ENCODE peak calls at places on chromosomes 16 and 17, in five cellular contexts. B is OCI-LY7; J is CD8-positive, alpha-beta memory T cell; C is thoracic aorta; L is iPS DF 6.9. K is an unnamed sample.

GRCh38 chr17:73187203-73187769 is 5.6 kb upstream of the COG1 start:
- DNase-seq in B (no peak), J (no peak), C (no peak), L (no peak), K (no peak)

GRCh38 chr16:83187404-83187803 is 560.6 kb downstream of the CDH13 start:
- DNase-seq in B (no peak), J (no peak), C (no peak), L (no peak), K (no peak)

GRCh38 chr16:10921536-10922327 is 20.5 kb downstream of the DEXI start:
- DNase-seq in B (no peak), J (no peak), C (peak; percentile 34), L (no peak), K (no peak)

GRCh38 chr16:2095315-2095853 is 40.3 kb downstream of the PKD1 start:
- DNase-seq in B (no peak), J (no peak), C (no peak), L (no peak), K (no peak)

GRCh38 chr16:81537721-81538561 is 93.3 kb downstream of the CMIP start:
- DNase-seq in B (peak; percentile 34), J (no peak), C (no peak), L (no peak), K (no peak)

GRCh38 chr17:68512967-68513474 is 791 bp downstream of the PRKAR1A start:
- DNase-seq in B (peak; percentile 33), J (no peak), C (no peak), L (peak; percentile 27), K (no peak)

GRCh38 chr16:87538160-87538559 is 45.3 kb upstream of the ZCCHC14 start:
- DNase-seq in B (no peak), J (no peak), C (no peak), L (no peak), K (no peak)

GRCh38 chr17:57485916-57486315 is 229.6 kb downstream of the MSI2 start:
- DNase-seq in B (no peak), J (no peak), C (no peak), L (no peak), K (no peak)

GRCh38 chr17:61284174-61284573 is 115.5 kb upstream of the TBX2 start:
- DNase-seq in B (no peak), J (no peak), C (no peak), L (no peak), K (no peak)

GRCh38 chr17:17456251-17456650 is 20.5 kb upstream of the MED9 start:
- DNase-seq in B (no peak), J (no peak), C (no peak), L (no peak), K (no peak)

GRCh38 chr17:44543213-44543904 is 13.9 kb upstream of the FZD2 start:
- DNase-seq in B (no peak), J (no peak), C (no peak), L (no peak), K (no peak)

GRCh38 chr17:44541884-44542581 is 15.3 kb upstream of the FZD2 start:
- DNase-seq in B (peak; percentile 30), J (no peak), C (no peak), L (no peak), K (no peak)

GRCh38 chr17:44539664-44540063 is 17.6 kb upstream of the FZD2 start:
- DNase-seq in B (no peak), J (no peak), C (no peak), L (no peak), K (no peak)

GRCh38 chr17:44543905-44544523 is 13.3 kb upstream of the FZD2 start:
- DNase-seq in B (no peak), J (no peak), C (no peak), L (no peak), K (no peak)

DNA sequence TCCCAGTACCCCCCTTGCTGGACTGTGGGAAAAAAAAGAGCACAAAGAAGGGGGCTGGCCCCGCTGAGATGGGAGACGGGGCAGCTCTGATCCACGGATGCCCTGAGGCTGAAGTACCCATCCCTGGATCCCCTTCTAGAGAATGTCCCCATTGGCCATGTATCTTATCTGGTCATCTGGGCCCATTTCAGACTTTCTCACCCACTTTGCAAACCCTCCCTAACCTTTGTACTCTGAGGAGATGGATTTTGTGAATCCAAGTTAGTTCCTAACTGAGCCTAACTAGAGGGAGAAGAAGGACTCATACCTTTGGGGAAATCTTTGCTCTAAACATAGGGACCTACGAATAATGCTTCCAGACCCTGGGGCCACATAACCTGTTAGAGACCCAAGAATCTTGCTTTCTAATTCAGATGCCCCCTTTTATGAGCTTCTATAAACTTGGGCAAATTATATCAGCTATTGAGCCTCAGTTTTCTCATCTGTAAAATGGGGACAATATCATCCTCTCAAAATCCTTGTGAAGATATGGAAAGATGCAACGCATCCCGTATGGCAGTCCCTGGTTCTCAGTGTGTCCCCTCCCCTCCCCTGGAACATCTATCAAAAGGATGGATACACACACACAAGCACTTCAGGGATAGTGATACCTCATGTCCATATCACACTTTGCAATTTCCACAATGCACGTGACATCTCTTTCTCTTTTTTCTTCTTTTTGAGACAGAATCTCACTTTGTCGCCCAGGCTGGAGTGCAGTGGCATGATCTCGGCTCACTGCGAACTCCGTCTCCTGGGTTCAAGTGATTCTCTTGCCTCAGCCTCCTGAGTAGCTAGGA is 16.8 kb upstream of the FZD2 start:
- DNase-seq in B (no peak), J (no peak), C (no peak), L (no peak), K (no peak)
- H3K27ac ChIP-seq in B (no peak overlapping the region), J (no peak overlapping the region), C (no peak overlapping the region), L (no peak overlapping the region), K (no peak overlapping the region)

GRCh38 chr17:43905985-43906852 is 1.1 kb downstream of the MPP2 start:
- DNase-seq in B (no peak), J (peak; percentile 28), C (peak; percentile 71), L (no peak), K (no peak)

GRCh38 chr17:43905400-43905984 is 1.8 kb downstream of the MPP2 start:
- DNase-seq in B (no peak), J (no peak), C (no peak), L (no peak), K (no peak)

GRCh38 chr17:43908111-43908721 is 880 bp upstream of the MPP2 start:
- DNase-seq in B (peak; percentile 48), J (peak; percentile 29), C (peak; percentile 40), L (no peak), K (peak; percentile 12)

GRCh38 chr17:43907425-43907981 is at the start of gene MPP2:
- DNase-seq in B (peak; percentile 68), J (peak; percentile 46), C (no peak), L (no peak), K (peak; percentile 22)

GRCh38 chr17:43906951-43907424 is 348 bp downstream of the MPP2 start:
- DNase-seq in B (no peak), J (peak; percentile 21), C (no peak), L (no peak), K (no peak)
- H3K27ac ChIP-seq in B (no peak overlapping the region), J (peak overlapping the region; percentile 16), C (peak overlapping the region; percentile 99), L (no peak overlapping the region), K (no peak overlapping the region)

DNA sequence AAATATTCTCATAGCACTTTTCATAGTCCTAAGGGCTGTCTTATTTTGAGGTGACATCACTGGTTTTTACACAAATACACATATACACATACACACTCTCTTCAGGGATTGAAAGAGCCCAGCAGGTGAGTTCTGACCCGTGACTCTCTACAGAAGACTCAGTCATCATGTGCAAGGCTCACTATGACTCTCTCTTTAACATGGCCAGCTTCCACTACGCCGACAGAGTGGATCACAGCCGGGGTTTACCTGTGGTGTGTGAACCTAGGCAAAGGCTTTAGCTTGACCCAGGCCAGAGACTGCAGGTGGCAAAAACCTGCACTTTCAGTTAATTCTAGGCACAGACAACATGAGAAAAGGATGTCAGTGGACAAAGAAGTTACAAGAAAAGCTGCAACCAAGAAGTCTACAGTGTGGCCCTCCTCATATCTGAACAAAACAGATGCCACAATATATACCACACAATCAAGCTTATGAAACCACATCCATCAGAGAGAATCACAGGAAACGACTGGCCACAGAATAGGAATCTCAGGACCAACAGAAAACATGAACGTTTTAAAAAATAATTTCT is 56.5 kb downstream of the CYTH1 start:
- DNase-seq in B (peak; percentile 47), J (peak; percentile 49), C (no peak), L (no peak), K (peak; percentile 25)
- H3K27ac ChIP-seq in B (peak overlapping the region; percentile 56), J (no peak overlapping the region), C (no peak overlapping the region), L (no peak overlapping the region), K (peak overlapping the region; percentile 27)

GRCh38 chr16:5065368-5065767 is 388 bp downstream of the C16orf89 start:
- DNase-seq in B (no peak), J (no peak), C (no peak), L (no peak), K (no peak)
- H3K27ac ChIP-seq in B (no peak overlapping the region), J (no peak overlapping the region), C (no peak overlapping the region), L (no peak overlapping the region), K (no peak overlapping the region)

GRCh38 chr16:15509051-15509592 is 74.7 kb downstream of the BMERB1 start:
- DNase-seq in B (no peak), J (peak; percentile 11), C (no peak), L (no peak), K (peak; percentile 19)
- H3K27ac ChIP-seq in B (no peak overlapping the region), J (no peak overlapping the region), C (no peak overlapping the region), L (no peak overlapping the region), K (no peak overlapping the region)